ENCODE peak calls at places on chromosomes 6 and 20, in five cellular contexts. One of them, this sample, is unnamed.

GRCh38 chr6:43524483-43524961 is 7.6 kb downstream of the POLR1C start:
- DNase-seq in neuronal stem cell: no peak
- DNase-seq in left ventricle myocardium superior: no peak
- DNase-seq in glutamatergic neuron: no peak
- DNase-seq in Right ventricle myocardium superior: no peak
- DNase-seq in this sample: no peak

GRCh38 chr6:43953256-43953655 is 174.0 kb downstream of the MRPL14 start:
- DNase-seq in neuronal stem cell: no peak
- DNase-seq in glutamatergic neuron: no peak
- DNase-seq in Right ventricle myocardium superior: no peak
- DNase-seq in left ventricle myocardium superior: no peak
- DNase-seq in this sample: no peak

GRCh38 chr6:53483423-53484353 is 61.2 kb downstream of the GCLC start:
- DNase-seq in glutamatergic neuron: no peak
- DNase-seq in left ventricle myocardium superior: peak; percentile 77
- DNase-seq in Right ventricle myocardium superior: peak; percentile 82
- DNase-seq in neuronal stem cell: no peak
- DNase-seq in this sample: no peak

GRCh38 chr20:23311932-23312331 is 38.7 kb upstream of the NXT1 start:
- DNase-seq in Right ventricle myocardium superior: no peak
- DNase-seq in left ventricle myocardium superior: no peak
- DNase-seq in neuronal stem cell: no peak
- DNase-seq in glutamatergic neuron: no peak
- DNase-seq in this sample: no peak

GRCh38 chr6:77650098-77650663 is 2.7 kb upstream of the MEI4 start:
- DNase-seq in glutamatergic neuron: peak; percentile 87
- DNase-seq in left ventricle myocardium superior: peak; percentile 54
- DNase-seq in neuronal stem cell: peak; percentile 69
- DNase-seq in Right ventricle myocardium superior: peak; percentile 63
- DNase-seq in this sample: no peak

GRCh38 chr6:113495521-113495920 is 361.6 kb upstream of the MARCKS start:
- DNase-seq in Right ventricle myocardium superior: no peak
- DNase-seq in left ventricle myocardium superior: no peak
- DNase-seq in glutamatergic neuron: no peak
- DNase-seq in neuronal stem cell: no peak
- DNase-seq in this sample: no peak

GRCh38 chr6:52505726-52506501 is 70.9 kb downstream of the TRAM2 start:
- DNase-seq in neuronal stem cell: no peak
- DNase-seq in glutamatergic neuron: no peak
- DNase-seq in left ventricle myocardium superior: peak; percentile 32
- DNase-seq in Right ventricle myocardium superior: no peak
- DNase-seq in this sample: no peak

GRCh38 chr6:85126448-85127178 is 323.3 kb upstream of the NT5E start:
- DNase-seq in left ventricle myocardium superior: peak; percentile 43
- DNase-seq in neuronal stem cell: peak; percentile 57
- DNase-seq in glutamatergic neuron: peak; percentile 61
- DNase-seq in Right ventricle myocardium superior: peak; percentile 55
- DNase-seq in this sample: no peak

GRCh38 chr6:7561153-7561964 is 19.9 kb downstream of the DSP start:
- DNase-seq in Right ventricle myocardium superior: peak; percentile 50
- DNase-seq in neuronal stem cell: no peak
- DNase-seq in left ventricle myocardium superior: peak; percentile 52
- DNase-seq in glutamatergic neuron: no peak
- DNase-seq in this sample: no peak

GRCh38 chr6:29553268-29554057 is 6.1 kb downstream of the UBD start:
- DNase-seq in Right ventricle myocardium superior: peak; percentile 86
- DNase-seq in left ventricle myocardium superior: peak; percentile 84
- DNase-seq in neuronal stem cell: peak; percentile 58
- DNase-seq in glutamatergic neuron: peak; percentile 84
- DNase-seq in this sample: no peak

GRCh38 chr20:3046677-3047462 is 1.0 kb downstream of the MRPS26 start:
- DNase-seq in neuronal stem cell: no peak
- DNase-seq in Right ventricle myocardium superior: no peak
- DNase-seq in left ventricle myocardium superior: no peak
- DNase-seq in glutamatergic neuron: no peak
- DNase-seq in this sample: no peak

GRCh38 chr6:148971027-148971927 is 224.4 kb downstream of the UST start:
- DNase-seq in glutamatergic neuron: no peak
- DNase-seq in neuronal stem cell: no peak
- DNase-seq in Right ventricle myocardium superior: no peak
- DNase-seq in left ventricle myocardium superior: no peak
- DNase-seq in this sample: no peak

GRCh38 chr6:158396136-158396535 is 83.9 kb downstream of the TULP4 start:
- DNase-seq in left ventricle myocardium superior: no peak
- DNase-seq in glutamatergic neuron: no peak
- DNase-seq in Right ventricle myocardium superior: no peak
- DNase-seq in neuronal stem cell: no peak
- DNase-seq in this sample: no peak

GRCh38 chr6:84811351-84811750 is 47.0 kb upstream of the TBX18 start:
- DNase-seq in neuronal stem cell: no peak
- DNase-seq in glutamatergic neuron: no peak
- DNase-seq in left ventricle myocardium superior: no peak
- DNase-seq in Right ventricle myocardium superior: no peak
- DNase-seq in this sample: no peak

GRCh38 chr6:71404145-71404966 is 115.7 kb downstream of the OGFRL1 start:
- DNase-seq in left ventricle myocardium superior: no peak
- DNase-seq in neuronal stem cell: no peak
- DNase-seq in glutamatergic neuron: no peak
- DNase-seq in Right ventricle myocardium superior: no peak
- DNase-seq in this sample: no peak

GRCh38 chr6:154805288-154805911 is 72.2 kb downstream of the SCAF8 start:
- DNase-seq in Right ventricle myocardium superior: no peak
- DNase-seq in glutamatergic neuron: no peak
- DNase-seq in neuronal stem cell: no peak
- DNase-seq in left ventricle myocardium superior: no peak
- DNase-seq in this sample: no peak

GRCh38 chr6:135481786-135482369 is 15.7 kb downstream of the AHI1 start:
- DNase-seq in neuronal stem cell: no peak
- DNase-seq in glutamatergic neuron: no peak
- DNase-seq in left ventricle myocardium superior: no peak
- DNase-seq in Right ventricle myocardium superior: no peak
- DNase-seq in this sample: no peak

GRCh38 chr20:62320581-62321354 is 18.0 kb downstream of the ADRM1 start:
- DNase-seq in glutamatergic neuron: peak; percentile 55
- DNase-seq in neuronal stem cell: no peak
- DNase-seq in Right ventricle myocardium superior: no peak
- DNase-seq in left ventricle myocardium superior: no peak
- DNase-seq in this sample: no peak

GRCh38 chr20:13681248-13682125 is 42.8 kb upstream of the TASP1 start:
- DNase-seq in glutamatergic neuron: no peak
- DNase-seq in left ventricle myocardium superior: no peak
- DNase-seq in neuronal stem cell: no peak
- DNase-seq in Right ventricle myocardium superior: no peak
- DNase-seq in this sample: no peak

GRCh38 chr20:45972500-45973183 is 639 bp upstream of the ZNF335 start:
- DNase-seq in left ventricle myocardium superior: peak; percentile 38
- DNase-seq in neuronal stem cell: no peak
- DNase-seq in glutamatergic neuron: no peak
- DNase-seq in Right ventricle myocardium superior: peak; percentile 46
- DNase-seq in this sample: no peak

GRCh38 chr6:107633680-107634141 is 143.8 kb downstream of the SOBP start:
- DNase-seq in Right ventricle myocardium superior: peak; percentile 45
- DNase-seq in neuronal stem cell: no peak
- DNase-seq in left ventricle myocardium superior: no peak
- DNase-seq in glutamatergic neuron: peak; percentile 73
- DNase-seq in this sample: no peak

GRCh38 chr20:59392741-59393140 is 92.3 kb downstream of the EDN3 start:
- DNase-seq in neuronal stem cell: no peak
- DNase-seq in left ventricle myocardium superior: no peak
- DNase-seq in glutamatergic neuron: no peak
- DNase-seq in Right ventricle myocardium superior: no peak
- DNase-seq in this sample: no peak

GRCh38 chr6:36289281-36290018 is 19.6 kb downstream of the PNPLA1 start:
- DNase-seq in Right ventricle myocardium superior: no peak
- DNase-seq in neuronal stem cell: no peak
- DNase-seq in left ventricle myocardium superior: no peak
- DNase-seq in glutamatergic neuron: no peak
- DNase-seq in this sample: no peak

GRCh38 chr6:162151050-162151658 is 576.4 kb downstream of the PRKN start:
- DNase-seq in neuronal stem cell: no peak
- DNase-seq in Right ventricle myocardium superior: no peak
- DNase-seq in left ventricle myocardium superior: no peak
- DNase-seq in glutamatergic neuron: no peak
- DNase-seq in this sample: no peak

GRCh38 chr6:163951326-163951725 is 536.8 kb downstream of the QKI start:
- DNase-seq in Right ventricle myocardium superior: no peak
- DNase-seq in neuronal stem cell: no peak
- DNase-seq in glutamatergic neuron: no peak
- DNase-seq in left ventricle myocardium superior: no peak
- DNase-seq in this sample: no peak

GRCh38 chr20:43292221-43292620 is 102.5 kb upstream of the PTPRT start:
- DNase-seq in left ventricle myocardium superior: no peak
- DNase-seq in glutamatergic neuron: no peak
- DNase-seq in Right ventricle myocardium superior: no peak
- DNase-seq in neuronal stem cell: no peak
- DNase-seq in this sample: no peak

GRCh38 chr6:63598001-63598250 is 25.6 kb downstream of the LOC128125822 start:
- DNase-seq in Right ventricle myocardium superior: no peak
- DNase-seq in neuronal stem cell: no peak
- DNase-seq in glutamatergic neuron: no peak
- DNase-seq in left ventricle myocardium superior: no peak
- DNase-seq in this sample: no peak

GRCh38 chr6:116246089-116246488 is 7.8 kb downstream of the TSPYL4 start:
- DNase-seq in left ventricle myocardium superior: no peak
- DNase-seq in glutamatergic neuron: no peak
- DNase-seq in Right ventricle myocardium superior: no peak
- DNase-seq in neuronal stem cell: no peak
- DNase-seq in this sample: no peak

GRCh38 chr6:156280131-156280530 is 497.0 kb upstream of the ARID1B start:
- DNase-seq in left ventricle myocardium superior: no peak
- DNase-seq in neuronal stem cell: no peak
- DNase-seq in glutamatergic neuron: no peak
- DNase-seq in Right ventricle myocardium superior: no peak
- DNase-seq in this sample: no peak

GRCh38 chr20:11582073-11582472 is 335.6 kb upstream of the BTBD3 start:
- DNase-seq in neuronal stem cell: no peak
- DNase-seq in Right ventricle myocardium superior: no peak
- DNase-seq in left ventricle myocardium superior: no peak
- DNase-seq in glutamatergic neuron: no peak
- DNase-seq in this sample: no peak